ENCODE peak calls at places on chromosomes 4 and X, in seven cellular contexts. One of them, this sample, is unnamed.
A peak's percentile ranks its signal among the peaks of the same experiment; 100 is the strongest.

GRCh38 chr4:146638801-146639351 is at the start of gene POU4F2:
- DNase-seq in H1: no peak
- DNase-seq in cardiac fibroblast: peak; percentile 11
- DNase-seq in SK-N-SH: peak; percentile 78
- DNase-seq in ovary: no peak
- DNase-seq in heart right ventricle: no peak
- DNase-seq in mucosa of descending colon: no peak
- DNase-seq in this sample: peak; percentile 56

GRCh38 chr4:3660086-3660927 is 105.9 kb upstream of the ADRA2C start:
- DNase-seq in SK-N-SH: no peak
- DNase-seq in heart right ventricle: no peak
- DNase-seq in ovary: no peak
- DNase-seq in mucosa of descending colon: no peak
- DNase-seq in cardiac fibroblast: no peak
- DNase-seq in H1: no peak
- DNase-seq in this sample: peak; percentile 63

GRCh38 chrX:55818673-55819375 is 101.3 kb downstream of the RRAGB start:
- DNase-seq in heart right ventricle: no peak
- DNase-seq in ovary: no peak
- DNase-seq in mucosa of descending colon: no peak
- DNase-seq in cardiac fibroblast: no peak
- DNase-seq in SK-N-SH: no peak
- DNase-seq in H1: no peak
- DNase-seq in this sample: no peak

GRCh38 chr4:109389367-109390118 is 44.1 kb upstream of the SEC24B start:
- DNase-seq in heart right ventricle: no peak
- DNase-seq in mucosa of descending colon: no peak
- DNase-seq in cardiac fibroblast: no peak
- DNase-seq in SK-N-SH: peak; percentile 7
- DNase-seq in ovary: peak; percentile 21
- DNase-seq in H1: no peak
- DNase-seq in this sample: no peak

GRCh38 chr4:158809611-158810486 is 41.0 kb downstream of the FNIP2 start:
- DNase-seq in cardiac fibroblast: peak; percentile 84
- DNase-seq in H1: no peak
- DNase-seq in SK-N-SH: no peak
- DNase-seq in ovary: no peak
- DNase-seq in heart right ventricle: peak; percentile 43
- DNase-seq in mucosa of descending colon: no peak
- DNase-seq in this sample: no peak

GRCh38 chr4:7691061-7691460 is 248.6 kb downstream of the AFAP1 start:
- DNase-seq in heart right ventricle: no peak
- DNase-seq in mucosa of descending colon: no peak
- DNase-seq in SK-N-SH: no peak
- DNase-seq in ovary: no peak
- DNase-seq in H1: no peak
- DNase-seq in cardiac fibroblast: no peak
- DNase-seq in this sample: no peak

GRCh38 chr4:1002131-1002630 is 9.0 kb upstream of the SLC26A1 start:
- DNase-seq in cardiac fibroblast: peak; percentile 58
- DNase-seq in heart right ventricle: no peak
- DNase-seq in mucosa of descending colon: peak; percentile 61
- DNase-seq in SK-N-SH: no peak
- DNase-seq in ovary: peak; percentile 78
- DNase-seq in H1: no peak
- DNase-seq in this sample: no peak

GRCh38 chrX:137432609-137433008 is 133.3 kb upstream of the ZIC3 start:
- DNase-seq in cardiac fibroblast: no peak
- DNase-seq in H1: no peak
- DNase-seq in mucosa of descending colon: no peak
- DNase-seq in heart right ventricle: no peak
- DNase-seq in SK-N-SH: peak; percentile 43
- DNase-seq in ovary: no peak
- DNase-seq in this sample: no peak

GRCh38 chr4:10106421-10107039 is 10.1 kb downstream of the WDR1 start:
- DNase-seq in H1: no peak
- DNase-seq in ovary: peak; percentile 90
- DNase-seq in mucosa of descending colon: peak; percentile 40
- DNase-seq in SK-N-SH: peak; percentile 49
- DNase-seq in heart right ventricle: peak; percentile 65
- DNase-seq in cardiac fibroblast: peak; percentile 94
- DNase-seq in this sample: no peak

GRCh38 chr4:74108457-74109115 is 9.6 kb upstream of the CXCL2 start:
- DNase-seq in SK-N-SH: no peak
- DNase-seq in mucosa of descending colon: no peak
- DNase-seq in H1: no peak
- DNase-seq in ovary: no peak
- DNase-seq in heart right ventricle: no peak
- DNase-seq in cardiac fibroblast: no peak
- DNase-seq in this sample: no peak

GRCh38 chr4:130736436-130737185 is 1640.7 kb downstream of the C4orf33 start:
- DNase-seq in heart right ventricle: no peak
- DNase-seq in SK-N-SH: no peak
- DNase-seq in ovary: no peak
- DNase-seq in mucosa of descending colon: no peak
- DNase-seq in H1: no peak
- DNase-seq in cardiac fibroblast: no peak
- DNase-seq in this sample: no peak

GRCh38 chrX:136954930-136955329 is 74.4 kb upstream of the RBMX start:
- DNase-seq in H1: no peak
- DNase-seq in ovary: no peak
- DNase-seq in heart right ventricle: no peak
- DNase-seq in SK-N-SH: peak; percentile 27
- DNase-seq in cardiac fibroblast: peak; percentile 60
- DNase-seq in mucosa of descending colon: no peak
- DNase-seq in this sample: no peak

GRCh38 chrX:154890990-154891639 is 5.0 kb downstream of the F8A1 start:
- DNase-seq in mucosa of descending colon: no peak
- DNase-seq in H1: no peak
- DNase-seq in heart right ventricle: no peak
- DNase-seq in SK-N-SH: no peak
- DNase-seq in cardiac fibroblast: no peak
- DNase-seq in ovary: no peak
- DNase-seq in this sample: no peak

GRCh38 chr4:173448557-173448918 is 49.6 kb upstream of the SCRG1 start:
- DNase-seq in mucosa of descending colon: no peak
- DNase-seq in cardiac fibroblast: no peak
- DNase-seq in heart right ventricle: no peak
- DNase-seq in ovary: no peak
- DNase-seq in H1: no peak
- DNase-seq in SK-N-SH: no peak
- DNase-seq in this sample: no peak

GRCh38 chrX:69031181-69031580 is 134.1 kb downstream of the PJA1 start:
- DNase-seq in cardiac fibroblast: no peak
- DNase-seq in mucosa of descending colon: no peak
- DNase-seq in H1: no peak
- DNase-seq in heart right ventricle: no peak
- DNase-seq in SK-N-SH: peak; percentile 51
- DNase-seq in ovary: no peak
- DNase-seq in this sample: no peak

GRCh38 chr4:33061727-33062126 is 2341.6 kb downstream of the PCDH7 start:
- DNase-seq in ovary: no peak
- DNase-seq in cardiac fibroblast: no peak
- DNase-seq in mucosa of descending colon: no peak
- DNase-seq in H1: no peak
- DNase-seq in SK-N-SH: no peak
- DNase-seq in heart right ventricle: no peak
- DNase-seq in this sample: no peak

GRCh38 chr4:100954048-100954447 is 393.3 kb downstream of the PPP3CA start:
- DNase-seq in mucosa of descending colon: no peak
- DNase-seq in heart right ventricle: no peak
- DNase-seq in ovary: no peak
- DNase-seq in cardiac fibroblast: no peak
- DNase-seq in SK-N-SH: no peak
- DNase-seq in H1: no peak
- DNase-seq in this sample: no peak

GRCh38 chr4:135269125-135269772 is 1067.7 kb upstream of the PABPC4L start:
- DNase-seq in mucosa of descending colon: no peak
- DNase-seq in H1: no peak
- DNase-seq in SK-N-SH: no peak
- DNase-seq in heart right ventricle: no peak
- DNase-seq in ovary: no peak
- DNase-seq in cardiac fibroblast: no peak
- DNase-seq in this sample: no peak

GRCh38 chr4:73250642-73251041 is 8.0 kb downstream of the ANKRD17 start:
- DNase-seq in H1: no peak
- DNase-seq in SK-N-SH: no peak
- DNase-seq in heart right ventricle: no peak
- DNase-seq in cardiac fibroblast: no peak
- DNase-seq in ovary: no peak
- DNase-seq in mucosa of descending colon: no peak
- DNase-seq in this sample: no peak

GRCh38 chr4:83751336-83751949 is 215.5 kb downstream of the GPAT3 start:
- DNase-seq in H1: no peak
- DNase-seq in heart right ventricle: no peak
- DNase-seq in ovary: no peak
- DNase-seq in mucosa of descending colon: no peak
- DNase-seq in cardiac fibroblast: no peak
- DNase-seq in SK-N-SH: no peak
- DNase-seq in this sample: peak; percentile 57

GRCh38 chr4:182478475-182478874 is 235.3 kb downstream of the TENM3 start:
- DNase-seq in cardiac fibroblast: peak; percentile 66
- DNase-seq in heart right ventricle: no peak
- DNase-seq in ovary: no peak
- DNase-seq in mucosa of descending colon: no peak
- DNase-seq in H1: no peak
- DNase-seq in SK-N-SH: peak; percentile 51
- DNase-seq in this sample: no peak

GRCh38 chr4:89214308-89214707 is 93.3 kb downstream of the GPRIN3 start:
- DNase-seq in cardiac fibroblast: no peak
- DNase-seq in mucosa of descending colon: no peak
- DNase-seq in SK-N-SH: no peak
- DNase-seq in heart right ventricle: no peak
- DNase-seq in H1: no peak
- DNase-seq in ovary: no peak
- DNase-seq in this sample: no peak

GRCh38 chr4:153204247-153205027 is at the start of gene TRIM2:
- DNase-seq in ovary: peak; percentile 86
- DNase-seq in mucosa of descending colon: peak; percentile 78
- DNase-seq in heart right ventricle: peak; percentile 80
- DNase-seq in SK-N-SH: no peak
- DNase-seq in cardiac fibroblast: peak; percentile 84
- DNase-seq in H1: no peak
- DNase-seq in this sample: no peak
- H3K4me3 ChIP-seq in ovary: peak within 1 kb of the TSS; percentile 30
- H3K4me3 ChIP-seq in mucosa of descending colon: peak within 1 kb of the TSS; percentile 12
- H3K4me3 ChIP-seq in heart right ventricle: peak within 1 kb of the TSS; percentile 47
- H3K4me3 ChIP-seq in SK-N-SH: no peak within 1 kb of the TSS
- H3K4me3 ChIP-seq in cardiac fibroblast: peak within 1 kb of the TSS; percentile 18
- H3K4me3 ChIP-seq in H1: peak within 1 kb of the TSS; percentile 45
- H3K4me3 ChIP-seq in this sample: no peak within 1 kb of the TSS

GRCh38 chrX:13518126-13518525 is 51.3 kb upstream of the EGFL6 start:
- DNase-seq in cardiac fibroblast: no peak
- DNase-seq in ovary: no peak
- DNase-seq in H1: no peak
- DNase-seq in mucosa of descending colon: no peak
- DNase-seq in SK-N-SH: no peak
- DNase-seq in heart right ventricle: no peak
- DNase-seq in this sample: no peak

GRCh38 chrX:13520931-13521330 is 48.5 kb upstream of the EGFL6 start:
- DNase-seq in SK-N-SH: no peak
- DNase-seq in ovary: no peak
- DNase-seq in H1: no peak
- DNase-seq in cardiac fibroblast: peak; percentile 40
- DNase-seq in heart right ventricle: no peak
- DNase-seq in mucosa of descending colon: no peak
- DNase-seq in this sample: no peak

GRCh38 chrX:13511557-13512330 is 57.7 kb upstream of the EGFL6 start:
- DNase-seq in H1: no peak
- DNase-seq in mucosa of descending colon: no peak
- DNase-seq in SK-N-SH: no peak
- DNase-seq in ovary: no peak
- DNase-seq in heart right ventricle: no peak
- DNase-seq in cardiac fibroblast: peak; percentile 46
- DNase-seq in this sample: no peak

GRCh38 chrX:13520441-13520840 is 49.0 kb upstream of the EGFL6 start:
- DNase-seq in ovary: no peak
- DNase-seq in H1: no peak
- DNase-seq in SK-N-SH: no peak
- DNase-seq in cardiac fibroblast: no peak
- DNase-seq in heart right ventricle: no peak
- DNase-seq in mucosa of descending colon: no peak
- DNase-seq in this sample: no peak

GRCh38 chrX:13515181-13515930 is 54.0 kb upstream of the EGFL6 start:
- DNase-seq in cardiac fibroblast: no peak
- DNase-seq in ovary: no peak
- DNase-seq in SK-N-SH: no peak
- DNase-seq in mucosa of descending colon: no peak
- DNase-seq in H1: no peak
- DNase-seq in heart right ventricle: no peak
- DNase-seq in this sample: no peak
- H3K4me3 ChIP-seq in cardiac fibroblast: no peak overlapping the region
- H3K4me3 ChIP-seq in ovary: no peak overlapping the region
- H3K4me3 ChIP-seq in SK-N-SH: no peak overlapping the region
- H3K4me3 ChIP-seq in mucosa of descending colon: no peak overlapping the region
- H3K4me3 ChIP-seq in H1: no peak overlapping the region
- H3K4me3 ChIP-seq in heart right ventricle: no peak overlapping the region
- H3K4me3 ChIP-seq in this sample: no peak overlapping the region

GRCh38 chr4:47814896-47815295 is 23.0 kb downstream of the CORIN start:
- DNase-seq in ovary: no peak
- DNase-seq in heart right ventricle: no peak
- DNase-seq in cardiac fibroblast: no peak
- DNase-seq in mucosa of descending colon: no peak
- DNase-seq in H1: no peak
- DNase-seq in SK-N-SH: no peak
- DNase-seq in this sample: no peak
- H3K4me3 ChIP-seq in ovary: no peak overlapping the region
- H3K4me3 ChIP-seq in heart right ventricle: no peak overlapping the region
- H3K4me3 ChIP-seq in cardiac fibroblast: no peak overlapping the region
- H3K4me3 ChIP-seq in mucosa of descending colon: no peak overlapping the region
- H3K4me3 ChIP-seq in H1: no peak overlapping the region
- H3K4me3 ChIP-seq in SK-N-SH: no peak overlapping the region
- H3K4me3 ChIP-seq in this sample: no peak overlapping the region

GRCh38 chr4:76898949-76899640 is 1.2 kb upstream of the SOWAHB start:
- DNase-seq in mucosa of descending colon: no peak
- DNase-seq in SK-N-SH: no peak
- DNase-seq in heart right ventricle: no peak
- DNase-seq in H1: no peak
- DNase-seq in cardiac fibroblast: no peak
- DNase-seq in ovary: no peak
- DNase-seq in this sample: no peak

GRCh38 chr4:76897522-76898384 is at the start of gene SOWAHB:
- DNase-seq in SK-N-SH: peak; percentile 58
- DNase-seq in heart right ventricle: no peak
- DNase-seq in H1: peak; percentile 41
- DNase-seq in cardiac fibroblast: no peak
- DNase-seq in ovary: no peak
- DNase-seq in mucosa of descending colon: peak; percentile 93
- DNase-seq in this sample: no peak

GRCh38 chr4:76896731-76897521 is 1.0 kb downstream of the SOWAHB start:
- DNase-seq in cardiac fibroblast: peak; percentile 13
- DNase-seq in ovary: no peak
- DNase-seq in H1: no peak
- DNase-seq in heart right ventricle: no peak
- DNase-seq in mucosa of descending colon: peak; percentile 78
- DNase-seq in SK-N-SH: peak; percentile 76
- DNase-seq in this sample: peak; percentile 35

GRCh38 chr4:76896048-76896447 is 1.9 kb downstream of the SOWAHB start:
- DNase-seq in SK-N-SH: no peak
- DNase-seq in H1: no peak
- DNase-seq in heart right ventricle: no peak
- DNase-seq in mucosa of descending colon: no peak
- DNase-seq in cardiac fibroblast: no peak
- DNase-seq in ovary: no peak
- DNase-seq in this sample: no peak

GRCh38 chr4:76898385-76898692 is 395 bp upstream of the SOWAHB start:
- DNase-seq in ovary: no peak
- DNase-seq in H1: no peak
- DNase-seq in SK-N-SH: no peak
- DNase-seq in cardiac fibroblast: no peak
- DNase-seq in heart right ventricle: no peak
- DNase-seq in mucosa of descending colon: no peak
- DNase-seq in this sample: no peak
- H3K4me3 ChIP-seq in ovary: peak overlapping the region; percentile 48
- H3K4me3 ChIP-seq in H1: peak overlapping the region; percentile 59
- H3K4me3 ChIP-seq in SK-N-SH: peak overlapping the region; percentile 50
- H3K4me3 ChIP-seq in cardiac fibroblast: peak overlapping the region; percentile 30
- H3K4me3 ChIP-seq in heart right ventricle: peak overlapping the region; percentile 60
- H3K4me3 ChIP-seq in mucosa of descending colon: peak overlapping the region; percentile 15
- H3K4me3 ChIP-seq in this sample: no peak overlapping the region